ENCODE peak calls at places on chromosomes 2 and 18, in five cellular contexts. One of them, this sample, is unnamed.

GRCh38 chr2:42783511-42783910 is 8.9 kb downstream of the HAAO start:
- DNase-seq in K562: no peak
- DNase-seq in HCT116: no peak
- DNase-seq in HepG2: no peak
- DNase-seq in H1: no peak
- DNase-seq in this sample: no peak

GRCh38 chr2:151947524-151948165 is 119.4 kb upstream of the ARL5A start:
- DNase-seq in K562: no peak
- DNase-seq in HCT116: no peak
- DNase-seq in HepG2: no peak
- DNase-seq in H1: no peak
- DNase-seq in this sample: no peak

GRCh38 chr18:73646196-73646595 is 501.4 kb downstream of the FBXO15 start:
- DNase-seq in K562: no peak
- DNase-seq in HCT116: no peak
- DNase-seq in HepG2: no peak
- DNase-seq in H1: no peak
- DNase-seq in this sample: no peak

GRCh38 chr2:126883661-126884030 is 15.0 kb upstream of the TEX51 start:
- DNase-seq in K562: no peak
- DNase-seq in HCT116: no peak
- DNase-seq in HepG2: no peak
- DNase-seq in H1: no peak
- DNase-seq in this sample: no peak

GRCh38 chr2:235659767-235660322 is 166.0 kb downstream of the AGAP1 start:
- DNase-seq in K562: no peak
- DNase-seq in HCT116: no peak
- DNase-seq in HepG2: peak
- DNase-seq in H1: no peak
- DNase-seq in this sample: no peak

GRCh38 chr2:70767699-70768584 is at the start of gene ADD2:
- DNase-seq in K562: peak
- DNase-seq in HCT116: no peak
- DNase-seq in HepG2: no peak
- DNase-seq in H1: no peak
- DNase-seq in this sample: no peak

GRCh38 chr2:3078684-3079083 is 298.9 kb downstream of the EIPR1 start:
- DNase-seq in K562: no peak
- DNase-seq in HCT116: no peak
- DNase-seq in HepG2: no peak
- DNase-seq in H1: no peak
- DNase-seq in this sample: no peak

GRCh38 chr2:175601969-175602368 is 400.1 kb downstream of the LNPK start:
- DNase-seq in K562: no peak
- DNase-seq in HCT116: no peak
- DNase-seq in HepG2: no peak
- DNase-seq in H1: no peak
- DNase-seq in this sample: no peak

GRCh38 chr18:394997-395383 is 105.5 kb downstream of the COLEC12 start:
- DNase-seq in K562: no peak
- DNase-seq in HCT116: no peak
- DNase-seq in HepG2: no peak
- DNase-seq in H1: no peak
- DNase-seq in this sample: no peak

GRCh38 chr2:109545828-109546713 is 67.7 kb downstream of the SEPTIN10 start:
- DNase-seq in K562: peak
- DNase-seq in HCT116: peak
- DNase-seq in HepG2: peak
- DNase-seq in H1: peak
- DNase-seq in this sample: peak

GRCh38 chr18:3995476-3996102 is 459.5 kb downstream of the DLGAP1 start:
- DNase-seq in K562: peak
- DNase-seq in HCT116: peak
- DNase-seq in HepG2: peak
- DNase-seq in H1: no peak
- DNase-seq in this sample: no peak

GRCh38 chr2:12201369-12201768 is 454.9 kb downstream of the LPIN1 start:
- DNase-seq in K562: no peak
- DNase-seq in HCT116: no peak
- DNase-seq in HepG2: no peak
- DNase-seq in H1: no peak
- DNase-seq in this sample: no peak

GRCh38 chr2:162581931-162582330 is 238.0 kb downstream of the GCA start:
- DNase-seq in K562: no peak
- DNase-seq in HCT116: no peak
- DNase-seq in HepG2: no peak
- DNase-seq in H1: no peak
- DNase-seq in this sample: no peak

GRCh38 chr18:61988100-61988499 is 95.3 kb upstream of the RNF152 start:
- DNase-seq in K562: no peak
- DNase-seq in HCT116: no peak
- DNase-seq in HepG2: no peak
- DNase-seq in H1: no peak
- DNase-seq in this sample: no peak

GRCh38 chr2:170817247-170817998 is 736 bp downstream of the GAD1 start:
- DNase-seq in K562: no peak
- DNase-seq in HCT116: no peak
- DNase-seq in HepG2: no peak
- DNase-seq in H1: no peak
- DNase-seq in this sample: no peak

GRCh38 chr2:221908518-221908917 is 336.4 kb upstream of the EPHA4 start:
- DNase-seq in K562: no peak
- DNase-seq in HCT116: no peak
- DNase-seq in HepG2: no peak
- DNase-seq in H1: no peak
- DNase-seq in this sample: no peak

GRCh38 chr2:96642564-96643350 is at the start of gene FER1L5:
- DNase-seq in K562: no peak
- DNase-seq in HCT116: peak
- DNase-seq in HepG2: no peak
- DNase-seq in H1: peak
- DNase-seq in this sample: no peak

GRCh38 chr18:39942702-39943101 is 2012.3 kb upstream of the PIK3C3 start:
- DNase-seq in K562: no peak
- DNase-seq in HCT116: no peak
- DNase-seq in HepG2: no peak
- DNase-seq in H1: no peak
- DNase-seq in this sample: no peak

GRCh38 chr2:207768891-207769596 is 662 bp downstream of the FZD5 start:
- DNase-seq in K562: no peak
- DNase-seq in HCT116: no peak
- DNase-seq in HepG2: peak
- DNase-seq in H1: no peak
- DNase-seq in this sample: peak

GRCh38 chr18:48838921-48839818 is 111.6 kb downstream of the SMAD7 start:
- DNase-seq in K562: no peak
- DNase-seq in HCT116: no peak
- DNase-seq in HepG2: no peak
- DNase-seq in H1: no peak
- DNase-seq in this sample: no peak

GRCh38 chr2:74707837-74708236 is 53.8 kb downstream of the SEMA4F start:
- DNase-seq in K562: no peak
- DNase-seq in HCT116: no peak
- DNase-seq in HepG2: no peak
- DNase-seq in H1: no peak
- DNase-seq in this sample: no peak

GRCh38 chr2:145724499-145724898 is 1204.6 kb upstream of the ZEB2 start:
- DNase-seq in K562: no peak
- DNase-seq in HCT116: no peak
- DNase-seq in HepG2: no peak
- DNase-seq in H1: no peak
- DNase-seq in this sample: no peak

GRCh38 chr18:78813156-78813555 is 166.5 kb upstream of the SALL3 start:
- DNase-seq in K562: no peak
- DNase-seq in HCT116: no peak
- DNase-seq in HepG2: no peak
- DNase-seq in H1: no peak
- DNase-seq in this sample: no peak

GRCh38 chr2:220104871-220105351 is 477.5 kb downstream of the SLC4A3 start:
- DNase-seq in K562: no peak
- DNase-seq in HCT116: no peak
- DNase-seq in HepG2: no peak
- DNase-seq in H1: no peak
- DNase-seq in this sample: peak

GRCh38 chr18:39742015-39742466 is 2176.4 kb upstream of the CELF4 start:
- DNase-seq in K562: no peak
- DNase-seq in HCT116: no peak
- DNase-seq in HepG2: no peak
- DNase-seq in H1: no peak
- DNase-seq in this sample: no peak

GRCh38 chr2:69645026-69645425 is 1.5 kb upstream of the AAK1 start:
- DNase-seq in K562: peak
- DNase-seq in HCT116: no peak
- DNase-seq in HepG2: no peak
- DNase-seq in H1: no peak
- DNase-seq in this sample: no peak

GRCh38 chr18:5440297-5440696 is 103.5 kb downstream of the EPB41L3 start:
- DNase-seq in K562: no peak
- DNase-seq in HCT116: no peak
- DNase-seq in HepG2: no peak
- DNase-seq in H1: no peak
- DNase-seq in this sample: no peak

GRCh38 chr2:17517481-17518211 is 594 bp downstream of the RAD51AP2 start:
- DNase-seq in K562: no peak
- DNase-seq in HCT116: no peak
- DNase-seq in HepG2: no peak
- DNase-seq in H1: no peak
- DNase-seq in this sample: no peak

GRCh38 chr2:191569025-191569424 is 108.9 kb upstream of the NABP1 start:
- DNase-seq in K562: no peak
- DNase-seq in HCT116: no peak
- DNase-seq in HepG2: no peak
- DNase-seq in H1: no peak
- DNase-seq in this sample: no peak

GRCh38 chr2:191567229-191567628 is 110.7 kb upstream of the NABP1 start:
- DNase-seq in K562: no peak
- DNase-seq in HCT116: no peak
- DNase-seq in HepG2: no peak
- DNase-seq in H1: no peak
- DNase-seq in this sample: no peak

GRCh38 chr2:191560594-191560993 is 117.3 kb upstream of the NABP1 start:
- DNase-seq in K562: no peak
- DNase-seq in HCT116: no peak
- DNase-seq in HepG2: no peak
- DNase-seq in H1: no peak
- DNase-seq in this sample: no peak

GRCh38 chr2:191566347-191566746 is 111.6 kb upstream of the NABP1 start:
- DNase-seq in K562: peak
- DNase-seq in HCT116: peak
- DNase-seq in HepG2: peak
- DNase-seq in H1: peak
- DNase-seq in this sample: no peak

GRCh38 chr2:191565647-191566198 is 112.2 kb upstream of the NABP1 start:
- DNase-seq in K562: peak
- DNase-seq in HCT116: no peak
- DNase-seq in HepG2: no peak
- DNase-seq in H1: no peak
- DNase-seq in this sample: no peak
- TF ChIP-seq JUND in K562: no peak
- TF ChIP-seq JUND in HCT116: no peak
- TF ChIP-seq JUND in HepG2: no peak
- TF ChIP-seq JUND in H1: no peak
- TF ChIP-seq JUND in this sample: no peak

DNA sequence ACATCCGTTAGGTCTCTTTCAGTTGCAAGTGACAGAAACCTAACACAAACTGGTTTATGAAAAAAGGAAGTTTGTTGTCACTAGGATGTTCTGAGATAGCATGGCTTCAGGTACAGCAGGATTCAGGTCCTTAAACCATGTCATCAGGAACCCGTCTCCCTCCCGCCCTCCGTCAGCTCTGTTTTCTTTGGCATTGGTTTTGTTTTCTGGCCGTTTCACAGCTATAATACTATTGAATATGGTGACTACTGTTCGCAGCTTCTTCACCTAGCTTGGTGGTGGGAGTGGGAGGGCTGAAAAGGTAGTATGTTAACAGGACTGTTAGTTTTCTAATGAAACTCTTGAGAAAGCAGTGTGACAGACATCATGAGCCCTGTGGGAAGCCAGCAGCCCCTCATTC is 12.0 kb downstream of the PTMA start:
- DNase-seq in K562: no peak
- DNase-seq in HCT116: no peak
- DNase-seq in HepG2: no peak
- DNase-seq in H1: no peak
- DNase-seq in this sample: no peak
- TF ChIP-seq JUND in K562: no peak
- TF ChIP-seq JUND in HCT116: no peak
- TF ChIP-seq JUND in HepG2: no peak
- TF ChIP-seq JUND in H1: no peak
- TF ChIP-seq JUND in this sample: no peak

GRCh38 chr18:27921392-27921791 is 255.5 kb downstream of the CDH2 start:
- DNase-seq in K562: no peak
- DNase-seq in HCT116: no peak
- DNase-seq in HepG2: no peak
- DNase-seq in H1: no peak
- DNase-seq in this sample: no peak
- TF ChIP-seq JUND in K562: no peak
- TF ChIP-seq JUND in HCT116: no peak
- TF ChIP-seq JUND in HepG2: no peak
- TF ChIP-seq JUND in H1: no peak
- TF ChIP-seq JUND in this sample: no peak

DNA sequence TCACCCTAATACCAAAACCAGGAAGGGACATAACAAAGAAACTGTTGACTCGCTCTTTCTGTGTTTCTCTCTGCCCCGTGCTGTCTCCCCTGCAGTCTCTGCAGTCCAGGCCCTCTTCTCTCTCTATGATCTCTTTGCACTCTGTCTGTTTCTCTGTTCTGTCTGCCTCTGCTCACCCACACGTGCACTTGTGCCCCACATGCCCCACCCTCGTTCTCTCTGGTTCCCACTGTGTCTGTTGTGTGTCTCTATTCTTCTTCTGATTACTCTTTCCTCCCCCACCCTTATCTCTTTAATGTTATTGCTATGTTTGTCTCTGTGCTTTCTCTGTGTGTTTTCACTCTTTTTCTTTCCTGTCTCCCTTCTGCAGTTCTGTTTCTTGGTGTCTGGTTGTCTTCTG is 54.0 kb downstream of the NAT8 start:
- DNase-seq in K562: no peak
- DNase-seq in HCT116: no peak
- DNase-seq in HepG2: no peak
- DNase-seq in H1: no peak
- DNase-seq in this sample: no peak
- TF ChIP-seq JUND in K562: no peak
- TF ChIP-seq JUND in HCT116: no peak
- TF ChIP-seq JUND in HepG2: no peak
- TF ChIP-seq JUND in H1: no peak
- TF ChIP-seq JUND in this sample: no peak